ENCODE peak calls at places on chromosomes 13 and 19, in six cellular contexts. M, C, A, P, U and Y are unnamed samples.
A peak's percentile ranks its signal among the peaks of the same experiment; 100 is the strongest.

GRCh38 chr19:34282611-34283519 is 28.5 kb downstream of the GARRE1 start:
- DNase-seq in M (no peak), C (no peak), A (no peak), P (no peak), U (no peak), Y (no peak)

GRCh38 chr13:106329941-106330340 is 205.5 kb downstream of the EFNB2 start:
- DNase-seq in M (no peak), C (no peak), A (peak; percentile 71), P (no peak), U (no peak), Y (no peak)

GRCh38 chr19:30711296-30711695 is 339.1 kb downstream of the ZNF536 start:
- DNase-seq in M (no peak), C (peak; percentile 52), A (no peak), P (no peak), U (no peak), Y (no peak)

GRCh38 chr19:5238700-5239099 is 101.9 kb downstream of the PTPRS start:
- DNase-seq in M (peak; percentile 31), C (no peak), A (no peak), P (no peak), U (no peak), Y (no peak)

GRCh38 chr19:15101479-15102082 is 5.6 kb upstream of the SYDE1 start:
- DNase-seq in M (no peak), C (peak; percentile 45), A (peak; percentile 52), P (peak; percentile 56), U (no peak), Y (no peak)

GRCh38 chr19:34495416-34495815 is 13.9 kb downstream of the WTIP start:
- DNase-seq in M (no peak), C (no peak), A (no peak), P (no peak), U (no peak), Y (no peak)

GRCh38 chr19:58586131-58586765 is 13.1 kb upstream of the MZF1 start:
- DNase-seq in M (no peak), C (no peak), A (no peak), P (no peak), U (no peak), Y (no peak)

GRCh38 chr13:35460061-35460460 is 16.4 kb downstream of the MAB21L1 start:
- DNase-seq in M (no peak), C (no peak), A (no peak), P (no peak), U (no peak), Y (no peak)

GRCh38 chr13:109707044-109707794 is 79.2 kb downstream of the IRS2 start:
- DNase-seq in M (no peak), C (no peak), A (peak; percentile 41), P (no peak), U (no peak), Y (no peak)

GRCh38 chr13:31765441-31765840 is 26.1 kb downstream of the RXFP2 start:
- DNase-seq in M (no peak), C (no peak), A (no peak), P (peak; percentile 89), U (no peak), Y (no peak)

GRCh38 chr13:99654076-99654475 is 152.8 kb downstream of the TM9SF2 start:
- DNase-seq in M (no peak), C (no peak), A (peak; percentile 6), P (no peak), U (no peak), Y (no peak)

GRCh38 chr13:38348890-38349289 is 761 bp upstream of the UFM1 start:
- DNase-seq in M (no peak), C (no peak), A (peak; percentile 27), P (peak; percentile 40), U (no peak), Y (no peak)

GRCh38 chr19:3897936-3898335 is 17.5 kb downstream of the ATCAY start:
- DNase-seq in M (no peak), C (no peak), A (no peak), P (no peak), U (no peak), Y (no peak)

GRCh38 chr19:51179297-51179696 is 37.2 kb downstream of the SIGLEC7 start:
- DNase-seq in M (no peak), C (no peak), A (no peak), P (no peak), U (no peak), Y (no peak)

GRCh38 chr13:40596484-40596883 is 70.0 kb downstream of the FOXO1 start:
- DNase-seq in M (no peak), C (no peak), A (no peak), P (no peak), U (no peak), Y (no peak)

GRCh38 chr13:25738342-25738771 is 313.5 kb downstream of the SHISA2 start:
- DNase-seq in M (no peak), C (no peak), A (peak; percentile 30), P (no peak), U (no peak), Y (no peak)

GRCh38 chr19:5880604-5881078 is 10.3 kb upstream of the FUT5 start:
- DNase-seq in M (peak; percentile 68), C (no peak), A (peak; percentile 44), P (peak; percentile 74), U (peak; percentile 75), Y (no peak)

GRCh38 chr19:14383898-14384669 is 2.8 kb downstream of the ADGRE5 start:
- DNase-seq in M (peak; percentile 68), C (no peak), A (peak; percentile 58), P (peak; percentile 55), U (no peak), Y (no peak)

GRCh38 chr19:34555447-34555846 is 73.9 kb downstream of the WTIP start:
- DNase-seq in M (no peak), C (peak; percentile 33), A (no peak), P (no peak), U (no peak), Y (no peak)

GRCh38 chr13:63628310-63628709 is 2212.7 kb upstream of the PCDH20 start:
- DNase-seq in M (no peak), C (no peak), A (no peak), P (no peak), U (no peak), Y (no peak)

GRCh38 chr13:97266328-97266727 is 44.2 kb downstream of the MBNL2 start:
- DNase-seq in M (no peak), C (peak; percentile 30), A (no peak), P (no peak), U (no peak), Y (no peak)

GRCh38 chr19:45402469-45403070 is 2.3 kb downstream of the PPP1R13L start:
- DNase-seq in M (peak; percentile 60), C (peak; percentile 81), A (peak; percentile 72), P (no peak), U (no peak), Y (no peak)

GRCh38 chr19:54189020-54189667 is at the start of gene MBOAT7:
- DNase-seq in M (no peak), C (no peak), A (no peak), P (no peak), U (no peak), Y (no peak)

GRCh38 chr13:34011552-34012085 is 193.7 kb downstream of the RFC3 start:
- DNase-seq in M (no peak), C (peak; percentile 12), A (no peak), P (no peak), U (no peak), Y (no peak)

GRCh38 chr19:13507053-13507611 is 853 bp upstream of the CACNA1A start:
- DNase-seq in M (no peak), C (peak; percentile 77), A (no peak), P (peak; percentile 56), U (no peak), Y (no peak)

GRCh38 chr13:74986609-74987008 is 495.4 kb downstream of the TBC1D4 start:
- DNase-seq in M (no peak), C (no peak), A (no peak), P (no peak), U (no peak), Y (no peak)

GRCh38 chr13:95301947-95302386 is 716 bp upstream of the ABCC4 start:
- DNase-seq in M (no peak), C (peak; percentile 61), A (no peak), P (no peak), U (no peak), Y (no peak)

GRCh38 chr19:56831279-56831678 is 9.2 kb downstream of the PEG3 start:
- DNase-seq in M (no peak), C (no peak), A (no peak), P (no peak), U (no peak), Y (no peak)
- H3K36me3 ChIP-seq in M (no peaks in the 10 kb centered on the region), C (no peaks in the 10 kb centered on the region), A (no peaks in the 10 kb centered on the region), P (no peaks in the 10 kb centered on the region), U (no peaks in the 10 kb centered on the region), Y (no peaks in the 10 kb centered on the region)

GRCh38 chr13:43688230-43688907 is 98.4 kb downstream of the ENOX1 start:
- DNase-seq in M (no peak), C (no peak), A (no peak), P (no peak), U (peak; percentile 57), Y (no peak)

GRCh38 chr13:43686557-43686956 is 100.2 kb downstream of the ENOX1 start:
- DNase-seq in M (peak; percentile 52), C (no peak), A (no peak), P (peak; percentile 93), U (peak; percentile 80), Y (no peak)

GRCh38 chr13:43684947-43685725 is 101.6 kb downstream of the ENOX1 start:
- DNase-seq in M (no peak), C (no peak), A (no peak), P (no peak), U (no peak), Y (no peak)

GRCh38 chr13:43682698-43683097 is 104.1 kb downstream of the ENOX1 start:
- DNase-seq in M (no peak), C (no peak), A (no peak), P (no peak), U (no peak), Y (no peak)

GRCh38 chr13:43687038-43687437 is 99.7 kb downstream of the ENOX1 start:
- DNase-seq in M (no peak), C (no peak), A (no peak), P (no peak), U (no peak), Y (no peak)
- H3K27ac ChIP-seq in M (peak overlapping the region; percentile 27), C (no peak overlapping the region), A (no peak overlapping the region), P (no peak overlapping the region), U (peak overlapping the region; percentile 73), Y (no peak overlapping the region)

DNA sequence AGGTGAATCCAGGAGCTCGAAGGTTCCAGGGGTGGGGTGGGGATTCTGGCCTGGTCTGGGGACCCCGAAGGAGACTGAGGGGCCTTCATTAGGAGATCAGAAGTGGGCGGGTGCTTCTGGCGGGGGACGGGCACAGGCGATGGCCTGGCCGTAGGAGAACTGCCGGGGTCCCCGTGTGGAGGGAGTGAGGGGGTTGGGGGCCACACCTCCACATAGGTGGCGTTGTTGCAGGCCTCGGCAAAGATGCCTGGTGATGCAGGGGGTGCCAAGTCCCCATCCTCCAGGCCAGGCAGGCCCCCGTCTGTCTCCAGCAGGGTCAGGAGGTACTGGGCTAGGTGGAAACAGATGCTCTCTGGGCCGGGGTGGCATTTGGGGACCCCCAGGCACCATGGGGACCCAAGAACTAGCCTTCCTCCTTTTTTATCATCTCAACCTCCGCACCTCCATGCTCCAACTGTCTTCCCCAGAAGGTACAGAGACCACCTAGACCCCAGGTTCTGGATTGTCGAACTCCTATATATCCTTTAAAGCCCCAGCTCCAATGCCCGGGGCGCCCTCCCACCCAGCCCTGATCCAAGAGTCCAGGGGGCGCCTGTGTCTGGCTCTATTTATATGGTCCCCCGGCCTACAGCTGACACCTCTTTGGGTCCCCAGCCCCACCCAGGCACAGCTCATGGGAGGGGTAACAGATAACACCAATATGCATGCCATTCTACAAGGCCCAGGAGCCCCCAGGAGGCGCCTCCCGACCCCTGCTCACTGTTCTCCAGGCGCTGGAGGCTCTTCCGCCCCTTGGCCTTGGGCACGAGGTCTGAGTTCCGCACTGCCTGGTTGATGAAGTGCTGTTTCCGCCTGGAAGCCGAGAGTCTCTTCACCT is 8.2 kb downstream of the RNU6-9 start:
- DNase-seq in M (peak; percentile 47), C (no peak), A (no peak), P (no peak), U (no peak), Y (no peak)
- H3K36me3 ChIP-seq in M (peaks cover 24% of the 10 kb centered on the region), C (no peaks in the 10 kb centered on the region), A (no peaks in the 10 kb centered on the region), P (peaks cover 28% of the 10 kb centered on the region), U (no peaks in the 10 kb centered on the region), Y (peaks cover 23% of the 10 kb centered on the region)

GRCh38 chr19:24032651-24033050 is 54.3 kb upstream of the ZNF254 start:
- DNase-seq in M (no peak), C (no peak), A (no peak), P (no peak), U (no peak), Y (no peak)
- H3K27ac ChIP-seq in M (peak overlapping the region; percentile 82), C (no peak overlapping the region), A (peak overlapping the region; percentile 98), P (no peak overlapping the region), U (peak overlapping the region; percentile 4), Y (peak overlapping the region; percentile 80)